ENCODE peak calls at places on chromosomes 2 and 18, in five cellular contexts. K is neural progenitor cell, V is body of pancreas, O is fibroblast of villous mesenchyme, P is AG09319. B is an unnamed sample.

GRCh38 chr2:44692821-44693220 is 248.7 kb upstream of the SIX3 start:
- DNase-seq in K (no peak), V (no peak), O (no peak), P (no peak), B (no peak)

GRCh38 chr2:102141011-102141914 is 1.3 kb upstream of the IL1R1 start:
- DNase-seq in K (no peak), V (no peak), O (peak), P (peak), B (no peak)

GRCh38 chr2:217387776-217388381 is 528.0 kb upstream of the TNP1 start:
- DNase-seq in K (peak), V (no peak), O (no peak), P (no peak), B (no peak)

GRCh38 chr18:24491882-24492281 is 31.4 kb downstream of the HRH4 start:
- DNase-seq in K (no peak), V (no peak), O (no peak), P (no peak), B (peak)

GRCh38 chr2:145006957-145007672 is 487.2 kb upstream of the ZEB2 start:
- DNase-seq in K (no peak), V (peak), O (peak), P (peak), B (no peak)

GRCh38 chr2:112092286-112093041 is 37.4 kb downstream of the TMEM87B start:
- DNase-seq in K (no peak), V (no peak), O (peak), P (no peak), B (no peak)

GRCh38 chr2:216107760-216108159 is 1.4 kb upstream of the XRCC5 start:
- DNase-seq in K (peak), V (no peak), O (peak), P (no peak), B (peak)

GRCh38 chr2:6926071-6926732 is 9.0 kb downstream of the RNF144A start:
- DNase-seq in K (no peak), V (peak), O (no peak), P (no peak), B (no peak)

GRCh38 chr2:201779996-201780673 is 598 bp downstream of the ALS2 start:
- DNase-seq in K (no peak), V (no peak), O (peak), P (no peak), B (no peak)

GRCh38 chr2:236628256-236628961 is 58.8 kb downstream of the ACKR3 start:
- DNase-seq in K (no peak), V (no peak), O (no peak), P (no peak), B (no peak)

GRCh38 chr2:224311226-224311625 is 90.7 kb downstream of the FAM124B start:
- DNase-seq in K (no peak), V (no peak), O (peak), P (no peak), B (no peak)

GRCh38 chr2:17085803-17086202 is 420.2 kb upstream of the CYRIA start:
- DNase-seq in K (no peak), V (no peak), O (no peak), P (no peak), B (no peak)

GRCh38 chr2:199197448-199197847 is 260.3 kb downstream of the SATB2 start:
- DNase-seq in K (no peak), V (no peak), O (no peak), P (no peak), B (no peak)

GRCh38 chr2:25379535-25379934 is 37.8 kb upstream of the DNMT3A start:
- DNase-seq in K (no peak), V (no peak), O (no peak), P (no peak), B (no peak)

GRCh38 chr2:199806179-199806578 is 44.8 kb downstream of the FTCDNL1 start:
- DNase-seq in K (no peak), V (no peak), O (peak), P (no peak), B (no peak)

GRCh38 chr2:22737144-22737543 is 647.8 kb upstream of the KLHL29 start:
- DNase-seq in K (peak), V (no peak), O (no peak), P (no peak), B (no peak)

GRCh38 chr2:105102963-105103421 is 65.1 kb downstream of the MRPS9 start:
- DNase-seq in K (peak), V (no peak), O (peak), P (peak), B (peak)

GRCh38 chr2:45826476-45826875 is 175.0 kb downstream of the PRKCE start:
- DNase-seq in K (no peak), V (no peak), O (no peak), P (no peak), B (no peak)

GRCh38 chr2:45823723-45824206 is 172.3 kb downstream of the PRKCE start:
- DNase-seq in K (peak), V (peak), O (no peak), P (no peak), B (no peak)

GRCh38 chr2:45826889-45827635 is 175.6 kb downstream of the PRKCE start:
- DNase-seq in K (no peak), V (no peak), O (peak), P (peak), B (no peak)

GRCh38 chr2:45822272-45822630 is 170.8 kb downstream of the PRKCE start:
- DNase-seq in K (no peak), V (peak), O (no peak), P (no peak), B (peak)

GRCh38 chr2:45825001-45825651 is 173.7 kb downstream of the PRKCE start:
- DNase-seq in K (no peak), V (no peak), O (no peak), P (no peak), B (no peak)
- TF ChIP-seq CTCF in K (no peak), V (no peak), O (no peak), P (no peak), B (no peak)

GRCh38 chr2:51789908-51790307 is 758.0 kb upstream of the NRXN1 start:
- DNase-seq in K (no peak), V (no peak), O (no peak), P (no peak), B (no peak)

GRCh38 chr2:51790854-51791253 is 758.9 kb upstream of the NRXN1 start:
- DNase-seq in K (no peak), V (no peak), O (no peak), P (no peak), B (no peak)

GRCh38 chr2:51795248-51795888 is 763.4 kb upstream of the NRXN1 start:
- DNase-seq in K (peak), V (no peak), O (peak), P (no peak), B (peak)
- TF ChIP-seq CTCF in K (peak), V (no peak), O (no peak), P (no peak), B (peak)

GRCh38 chr2:37287966-37288365 is 36.7 kb downstream of the PRKD3 start:
- DNase-seq in K (peak), V (no peak), O (no peak), P (no peak), B (no peak)
- TF ChIP-seq CTCF in K (peak), V (no peak), O (no peak), P (no peak), B (no peak)

GRCh38 chr2:61853086-61853847 is 593 bp downstream of the FAM161A start:
- DNase-seq in K (peak), V (peak), O (peak), P (no peak), B (peak)
- TF ChIP-seq CTCF in K (no peak), V (no peak), O (no peak), P (no peak), B (no peak)

DNA sequence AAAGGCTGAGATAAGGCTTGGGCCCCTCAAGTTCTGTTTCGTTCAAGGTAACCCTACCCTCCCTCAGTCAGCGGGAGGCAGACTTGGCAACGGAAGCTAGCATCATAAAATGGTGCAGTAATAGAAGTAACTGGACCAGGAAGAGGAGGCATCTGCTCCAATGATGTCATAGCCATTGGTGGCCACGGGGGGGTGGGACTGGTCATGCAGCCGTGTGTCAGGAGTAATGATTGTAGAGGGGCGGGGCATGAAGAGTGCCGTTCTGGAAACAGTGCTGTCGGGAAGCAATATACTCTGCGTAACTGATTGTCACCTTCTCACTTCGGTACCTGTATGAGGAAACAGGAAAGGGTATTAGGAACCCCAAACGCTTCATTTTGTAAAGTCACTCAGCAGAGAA is 6.9 kb upstream of the POLR2D start:
- DNase-seq in K (no peak), V (peak), O (no peak), P (no peak), B (peak)
- TF ChIP-seq CTCF in K (no peak), V (no peak), O (no peak), P (no peak), B (no peak)